ENCODE peak calls at places on chromosomes 7 and 10, in ten cellular contexts. F is stomach, A is Panc1, B is gastrocnemius medialis, P is tibial nerve, D is SK-N-SH, H is astrocyte, I is right lobe of liver, S is left lung, K is right atrium auricular region. L is an unnamed sample.
A peak's percentile ranks its signal among the peaks of the same experiment; 100 is the strongest.

GRCh38 chr7:117110480-117111315 is 157.4 kb downstream of the ST7 start:
- DNase-seq in S (no peak), P (no peak), I (no peak), F (no peak), K (no peak), H (no peak), A (no peak), B (no peak), D (peak; percentile 80), L (no peak)

GRCh38 chr7:138776156-138776833 is 21.5 kb upstream of the TMEM213 start:
- DNase-seq in H (no peak), B (no peak), D (no peak), F (no peak), A (no peak), P (no peak), I (no peak), K (no peak), S (no peak), L (no peak)

GRCh38 chr7:81013036-81013435 is 94.2 kb upstream of the SEMA3C start:
- DNase-seq in A (peak; percentile 87), B (no peak), D (no peak), F (no peak), I (no peak), S (no peak), P (no peak), K (no peak), H (peak; percentile 57), L (no peak)

GRCh38 chr10:61318429-61318828 is 134.8 kb downstream of the TMEM26 start:
- DNase-seq in H (no peak), K (no peak), S (no peak), I (no peak), F (no peak), D (no peak), B (no peak), A (no peak), P (no peak), L (no peak)

GRCh38 chr10:3564599-3564998 is 220.4 kb downstream of the KLF6 start:
- DNase-seq in A (no peak), I (no peak), S (no peak), H (no peak), K (no peak), B (no peak), F (no peak), D (no peak), P (no peak), L (no peak)

GRCh38 chr10:46524471-46525176 is 31.8 kb downstream of the GPRIN2 start:
- DNase-seq in F (peak; percentile 25), P (no peak), B (no peak), A (no peak), I (no peak), H (peak; percentile 64), K (no peak), S (peak; percentile 75), D (peak; percentile 46), L (no peak)

GRCh38 chr7:118870187-118870586 is 645.7 kb downstream of the ANKRD7 start:
- DNase-seq in D (no peak), H (no peak), I (no peak), B (no peak), P (no peak), A (no peak), S (no peak), F (no peak), K (no peak), L (no peak)

GRCh38 chr7:44046321-44047061 is 2.0 kb downstream of the DBNL start:
- DNase-seq in F (no peak), A (no peak), I (peak; percentile 51), K (no peak), H (no peak), D (no peak), S (peak; percentile 27), B (no peak), P (no peak), L (no peak)

GRCh38 chr10:47333532-47333931 is 11.3 kb downstream of the GDF2 start:
- DNase-seq in F (peak; percentile 1), K (no peak), D (no peak), B (no peak), I (no peak), A (no peak), P (no peak), S (no peak), H (no peak), L (no peak)

GRCh38 chr7:2417981-2418481 is 14.6 kb downstream of the CHST12 start:
- DNase-seq in K (peak; percentile 69), P (no peak), H (peak; percentile 44), B (no peak), I (no peak), F (no peak), A (no peak), D (no peak), S (peak; percentile 39), L (no peak)

GRCh38 chr7:102312317-102312716 is 25.6 kb downstream of the SH2B2 start:
- DNase-seq in I (no peak), D (no peak), A (no peak), P (no peak), H (no peak), K (no peak), F (no peak), S (no peak), B (no peak), L (no peak)

GRCh38 chr7:85102813-85103350 is 84.0 kb downstream of the SEMA3D start:
- DNase-seq in A (no peak), F (no peak), D (no peak), I (no peak), P (no peak), S (no peak), H (peak; percentile 83), B (no peak), K (no peak), L (no peak)

GRCh38 chr7:3879337-3880054 is 578.4 kb downstream of the SDK1 start:
- DNase-seq in S (no peak), I (no peak), P (no peak), F (no peak), B (no peak), H (no peak), A (no peak), K (no peak), D (peak; percentile 69), L (no peak)

GRCh38 chr10:31683682-31684081 is 244.9 kb downstream of the ARHGAP12 start:
- DNase-seq in K (no peak), H (no peak), D (no peak), S (no peak), I (no peak), B (no peak), F (no peak), P (no peak), A (no peak), L (no peak)

GRCh38 chr7:45349102-45349501 is 191.5 kb downstream of the RAMP3 start:
- DNase-seq in F (no peak), A (no peak), I (no peak), K (no peak), B (no peak), D (no peak), P (no peak), S (no peak), H (no peak), L (no peak)

DNA sequence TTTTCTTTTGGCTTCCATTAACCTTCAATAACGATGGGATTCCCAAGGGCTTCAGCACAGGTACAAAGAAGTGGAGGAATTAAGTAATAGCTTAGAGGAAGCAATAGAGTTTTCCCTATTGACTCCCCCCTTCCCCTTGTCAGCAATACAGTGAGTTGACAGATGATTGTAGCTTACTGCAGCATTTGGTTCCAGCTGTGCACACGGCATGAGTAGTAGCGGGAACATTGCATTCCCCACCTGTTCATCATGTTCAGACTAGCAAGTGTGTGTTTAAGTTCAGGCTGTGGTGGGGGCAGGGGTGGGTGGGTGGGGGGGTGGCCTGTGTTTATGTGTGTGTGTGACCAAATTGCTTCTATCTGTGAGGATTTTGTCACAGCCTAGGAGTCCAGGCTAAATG is 4.6 kb upstream of the ADRA2A start:
- DNase-seq in I (no peak), S (no peak), H (no peak), P (no peak), D (no peak), F (no peak), K (no peak), A (no peak), B (no peak), L (no peak)
- H3K27me3 ChIP-seq in I (no peaks in the 10 kb centered on the region), S (peaks cover 57% of the 10 kb centered on the region), H (peaks cover 33% of the 10 kb centered on the region), P (no peaks in the 10 kb centered on the region), D (peaks cover 39% of the 10 kb centered on the region), F (no peaks in the 10 kb centered on the region), K (peaks cover 15% of the 10 kb centered on the region), A (peaks cover 34% of the 10 kb centered on the region), B (peaks cover 34% of the 10 kb centered on the region), L (peaks cover 43% of the 10 kb centered on the region)

DNA sequence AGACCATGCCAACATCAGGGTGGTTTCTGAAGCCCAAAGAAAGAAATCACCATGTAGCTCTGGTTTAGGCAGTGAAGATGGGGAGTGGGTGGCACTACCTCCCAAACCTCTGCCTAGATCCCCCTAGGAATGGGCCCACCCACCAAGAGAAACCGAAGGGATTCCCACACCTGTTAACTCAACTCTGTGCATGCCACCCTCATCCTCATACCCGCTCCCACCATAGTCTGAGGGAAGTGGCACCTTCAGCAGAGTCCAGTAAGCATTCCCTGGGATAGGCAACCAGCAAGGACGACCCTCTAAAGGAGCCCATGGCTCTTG is 1.7 kb upstream of the PLXNA4 start:
- DNase-seq in B (no peak), D (no peak), K (no peak), A (no peak), P (no peak), H (no peak), I (no peak), F (no peak), S (no peak), L (no peak)
- H3K27me3 ChIP-seq in B (peaks cover 14% of the 10 kb centered on the region), D (peaks cover 17% of the 10 kb centered on the region), K (no peaks in the 10 kb centered on the region), A (peaks cover 48% of the 10 kb centered on the region), P (peaks cover 3% of the 10 kb centered on the region), H (peaks cover 37% of the 10 kb centered on the region), I (no peaks in the 10 kb centered on the region), F (peaks cover 11% of the 10 kb centered on the region), S (peaks cover 68% of the 10 kb centered on the region), L (peaks cover 57% of the 10 kb centered on the region)

GRCh38 chr7:47381132-47381495 is 200.8 kb downstream of the TNS3 start:
- DNase-seq in H (peak; percentile 49), I (no peak), F (no peak), P (no peak), A (no peak), K (no peak), D (no peak), S (no peak), B (no peak), L (no peak)
- H3K27me3 ChIP-seq in H (no peaks in the 10 kb centered on the region), I (no peaks in the 10 kb centered on the region), F (no peaks in the 10 kb centered on the region), P (no peaks in the 10 kb centered on the region), A (no peaks in the 10 kb centered on the region), K (no peaks in the 10 kb centered on the region), D (no peaks in the 10 kb centered on the region), S (no peaks in the 10 kb centered on the region), B (no peaks in the 10 kb centered on the region), L (no peaks in the 10 kb centered on the region)

DNA sequence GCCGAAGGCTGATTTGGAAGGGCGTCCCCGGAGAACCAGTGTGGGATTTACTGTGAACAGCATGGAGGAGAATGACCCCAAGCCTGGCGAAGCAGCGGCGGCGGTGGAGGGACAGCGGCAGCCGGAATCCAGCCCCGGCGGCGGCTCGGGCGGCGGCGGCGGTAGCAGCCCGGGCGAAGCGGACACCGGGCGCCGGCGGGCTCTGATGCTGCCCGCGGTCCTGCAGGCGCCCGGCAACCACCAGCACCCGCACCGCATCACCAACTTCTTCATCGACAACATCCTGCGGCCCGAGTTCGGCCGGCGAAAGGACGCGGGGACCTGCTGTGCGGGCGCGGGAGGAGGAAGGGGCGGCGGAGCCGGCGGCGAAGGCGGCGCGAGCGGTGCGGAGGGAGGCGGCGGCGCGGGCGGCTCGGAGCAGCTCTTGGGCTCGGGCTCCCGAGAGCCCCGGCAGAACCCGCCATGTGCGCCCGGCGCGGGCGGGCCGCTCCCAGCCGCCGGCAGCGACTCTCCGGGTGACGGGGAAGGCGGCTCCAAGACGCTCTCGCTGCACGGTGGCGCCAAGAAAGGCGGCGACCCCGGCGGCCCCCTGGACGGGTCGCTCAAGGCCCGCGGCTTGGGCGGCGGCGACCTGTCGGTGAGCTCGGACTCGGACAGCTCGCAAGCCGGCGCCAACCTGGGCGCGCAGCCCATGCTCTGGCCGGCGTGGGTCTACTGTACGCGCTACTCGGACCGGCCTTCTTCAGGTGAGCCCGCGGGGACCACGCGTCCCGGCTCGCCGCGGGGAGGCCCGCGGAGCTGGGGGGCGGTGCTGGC is 596 bp downstream of the EN2 start:
- DNase-seq in A (no peak), F (no peak), I (no peak), S (no peak), K (no peak), B (no peak), D (peak; percentile 77), P (no peak), H (no peak), L (no peak)
- H3K27me3 ChIP-seq in A (peaks cover 6% of the 10 kb centered on the region), F (peaks cover 68% of the 10 kb centered on the region), I (peaks cover 4% of the 10 kb centered on the region), S (peaks cover 97% of the 10 kb centered on the region), K (peaks cover 87% of the 10 kb centered on the region), B (peaks cover 85% of the 10 kb centered on the region), D (peaks cover 96% of the 10 kb centered on the region), P (no peaks in the 10 kb centered on the region), H (peaks cover 87% of the 10 kb centered on the region), L (peaks cover 21% of the 10 kb centered on the region)